ENCODE peak calls at places on chromosomes 4 and X, in seven cellular contexts. M is suprapubic skin, D is fibroblast of the aortic adventitia, E is lower leg skin, A is A549, G is transverse colon, S is kidney. I is an unnamed sample.

GRCh38 chr4:25552580-25553271 is 102.9 kb upstream of the SLC34A2 start:
- DNase-seq in M (no peak), D (no peak), E (no peak), A (peak; percentile 67), G (peak; percentile 53), S (peak; percentile 82), I (peak; percentile 82)

GRCh38 chr4:97150966-97151365 is 992.3 kb downstream of the STPG2 start:
- DNase-seq in M (no peak), D (no peak), E (no peak), A (no peak), G (no peak), S (no peak), I (no peak)

GRCh38 chr4:166493828-166494432 is 620.9 kb downstream of the TLL1 start:
- DNase-seq in M (no peak), D (no peak), E (no peak), A (peak; percentile 17), G (no peak), S (no peak), I (no peak)

GRCh38 chr4:152369903-152370296 is 166.0 kb downstream of the FBXW7 start:
- DNase-seq in M (no peak), D (peak; percentile 48), E (no peak), A (no peak), G (no peak), S (no peak), I (no peak)

GRCh38 chr4:153792007-153792892 is 3.4 kb upstream of the SFRP2 start:
- DNase-seq in M (no peak), D (peak; percentile 22), E (no peak), A (peak; percentile 5), G (peak; percentile 49), S (peak; percentile 73), I (peak; percentile 64)

GRCh38 chrX:12447448-12448154 is 309.3 kb downstream of the FRMPD4 start:
- DNase-seq in M (no peak), D (peak; percentile 90), E (no peak), A (peak; percentile 53), G (no peak), S (no peak), I (no peak)

GRCh38 chr4:98094118-98094517 is 49.2 kb downstream of the STPG2 start:
- DNase-seq in M (no peak), D (no peak), E (no peak), A (no peak), G (no peak), S (no peak), I (no peak)

GRCh38 chrX:80430826-80431501 is 10.7 kb downstream of the TENT5D start:
- DNase-seq in M (no peak), D (peak; percentile 37), E (no peak), A (peak; percentile 16), G (no peak), S (no peak), I (no peak)

GRCh38 chr4:72084587-72085011 is 52.8 kb downstream of the NPFFR2 start:
- DNase-seq in M (no peak), D (no peak), E (no peak), A (no peak), G (no peak), S (no peak), I (no peak)

GRCh38 chr4:60726779-60727178 is 473.3 kb upstream of the ADGRL3 start:
- DNase-seq in M (no peak), D (peak; percentile 31), E (no peak), A (no peak), G (no peak), S (no peak), I (no peak)

GRCh38 chr4:14792702-14793227 is 209.5 kb upstream of the CPEB2 start:
- DNase-seq in M (no peak), D (no peak), E (no peak), A (peak; percentile 13), G (no peak), S (no peak), I (no peak)

GRCh38 chr4:71494539-71494938 is 155.7 kb downstream of the SLC4A4 start:
- DNase-seq in M (no peak), D (no peak), E (no peak), A (peak; percentile 4), G (no peak), S (no peak), I (no peak)

GRCh38 chr4:53507671-53508286 is 83.5 kb downstream of the LNX1 start:
- DNase-seq in M (no peak), D (peak; percentile 98), E (no peak), A (no peak), G (no peak), S (peak; percentile 84), I (no peak)

GRCh38 chr4:1259966-1260365 is 11.0 kb upstream of the CTBP1 start:
- DNase-seq in M (no peak), D (no peak), E (no peak), A (no peak), G (no peak), S (no peak), I (no peak)

GRCh38 chrX:97011540-97011939 is 127.8 kb downstream of the RPA4 start:
- DNase-seq in M (no peak), D (no peak), E (no peak), A (no peak), G (no peak), S (no peak), I (no peak)

GRCh38 chr4:99653921-99654890 is 3.4 kb downstream of the C4orf54 start:
- DNase-seq in M (no peak), D (no peak), E (no peak), A (no peak), G (no peak), S (peak; percentile 48), I (no peak)

GRCh38 chr4:88137112-88137511 is 21.3 kb downstream of the ABCG2 start:
- DNase-seq in M (no peak), D (peak; percentile 44), E (no peak), A (no peak), G (no peak), S (no peak), I (no peak)

GRCh38 chr4:95949808-95950207 is 109.9 kb downstream of the PDHA2 start:
- DNase-seq in M (no peak), D (no peak), E (no peak), A (no peak), G (no peak), S (no peak), I (no peak)

GRCh38 chr4:21901281-21901680 is 47.3 kb downstream of the KCNIP4 start:
- DNase-seq in M (no peak), D (no peak), E (no peak), A (peak; percentile 37), G (no peak), S (no peak), I (no peak)

GRCh38 chr4:336099-336892 is 1.3 kb upstream of the ZNF141 start:
- DNase-seq in M (no peak), D (peak; percentile 2), E (peak; percentile 16), A (no peak), G (peak; percentile 35), S (peak; percentile 82), I (peak; percentile 52)

GRCh38 chr4:125703443-125703842 is 388.7 kb downstream of the FAT4 start:
- DNase-seq in M (no peak), D (peak; percentile 54), E (no peak), A (no peak), G (no peak), S (no peak), I (no peak)

GRCh38 chr4:176566769-176567168 is 226.0 kb downstream of the VEGFC start:
- DNase-seq in M (no peak), D (no peak), E (no peak), A (peak; percentile 25), G (no peak), S (no peak), I (no peak)
- H3K4me3 ChIP-seq in M (no peak overlapping the region), D (no peak overlapping the region), E (no peak overlapping the region), A (no peak overlapping the region), G (no peak overlapping the region), S (no peak overlapping the region), I (no peak overlapping the region)

DNA sequence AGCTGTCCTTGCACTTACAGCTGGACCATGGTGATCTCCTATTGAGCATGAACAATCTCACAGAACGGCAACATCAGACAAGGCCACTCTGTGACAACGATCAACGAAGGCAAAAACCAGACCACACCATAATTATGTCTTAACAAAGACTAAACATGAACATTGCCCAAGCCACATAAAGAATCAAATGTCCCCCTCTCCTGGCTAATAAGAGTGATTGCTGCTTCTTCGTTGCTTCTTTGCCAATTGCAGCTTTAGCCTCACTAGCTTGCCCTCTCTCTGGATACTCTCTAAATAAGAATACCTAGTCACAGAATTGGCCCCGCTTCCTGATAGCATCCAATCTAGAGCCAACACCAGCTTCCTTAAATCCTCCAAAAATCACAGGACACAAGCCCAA is 41.5 kb upstream of the PGRMC1 start:
- DNase-seq in M (no peak), D (peak; percentile 40), E (no peak), A (peak; percentile 30), G (no peak), S (no peak), I (no peak)
- TF ChIP-seq CTCF in M (no peak), D (peak; percentile 33), E (no peak), A (peak; percentile 30), G (no peak), S (no peak), I (no peak)

DNA sequence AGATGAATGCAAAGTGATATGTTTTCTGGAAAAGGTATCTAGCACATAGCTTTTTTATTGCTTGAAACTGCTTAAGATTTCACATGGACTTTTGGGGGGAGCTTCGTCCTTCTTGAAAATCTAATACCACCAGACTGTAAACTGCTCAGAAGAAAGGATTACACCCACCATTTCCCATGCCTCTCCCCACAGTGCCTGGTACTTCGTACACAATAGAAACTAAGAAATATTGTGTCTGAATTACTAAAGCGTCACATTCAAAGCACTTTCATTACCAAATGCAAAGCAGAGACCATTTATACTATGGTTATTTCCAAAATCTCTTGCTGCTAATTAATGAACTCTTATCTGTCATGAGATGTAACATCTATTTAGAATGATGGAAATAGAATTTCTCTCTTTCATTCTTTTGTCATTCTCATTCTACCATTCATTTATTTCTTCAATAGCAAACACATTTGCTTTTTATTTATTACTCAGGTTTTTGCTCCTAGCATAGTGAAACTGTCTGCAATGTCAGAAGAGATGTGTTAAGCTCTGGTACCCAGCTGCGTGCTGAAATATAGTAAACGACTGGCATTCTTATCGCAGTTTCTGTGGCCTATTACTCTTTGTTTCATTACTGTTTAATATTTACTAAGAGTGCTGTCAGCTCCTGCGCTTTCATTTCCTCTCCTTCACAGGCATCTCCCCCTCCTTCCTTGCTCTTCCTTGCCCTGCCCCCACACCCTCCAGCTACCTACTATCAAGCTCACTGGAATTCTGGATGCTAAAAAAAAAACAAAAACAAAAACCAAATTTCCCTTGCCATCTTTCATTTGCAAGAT is 51.4 kb upstream of the RAPGEF2 start:
- DNase-seq in M (no peak), D (no peak), E (no peak), A (no peak), G (no peak), S (no peak), I (no peak)
- H3K4me3 ChIP-seq in M (no peak overlapping the region), D (no peak overlapping the region), E (no peak overlapping the region), A (no peak overlapping the region), G (no peak overlapping the region), S (no peak overlapping the region), I (no peak overlapping the region)

GRCh38 chr4:3075652-3075981 is 1.1 kb downstream of the HTT start:
- DNase-seq in M (no peak), D (peak; percentile 38), E (no peak), A (no peak), G (no peak), S (no peak), I (no peak)

GRCh38 chr4:3071811-3072210 is 2.5 kb downstream of the HTT-AS start:
- DNase-seq in M (no peak), D (peak; percentile 43), E (no peak), A (no peak), G (no peak), S (no peak), I (no peak)

GRCh38 chr4:3074846-3075651 is 568 bp downstream of the HTT start:
- DNase-seq in M (no peak), D (no peak), E (peak; percentile 43), A (peak; percentile 54), G (peak; percentile 64), S (peak; percentile 85), I (peak; percentile 84)

GRCh38 chr4:3073158-3074077 is 920 bp downstream of the HTT-AS start:
- DNase-seq in M (no peak), D (no peak), E (no peak), A (no peak), G (no peak), S (peak; percentile 82), I (peak; percentile 56)

GRCh38 chr4:3074078-3074845 is at the start of the genes HTT and HTT-AS:
- DNase-seq in M (peak; percentile 98), D (peak; percentile 93), E (peak; percentile 94), A (peak; percentile 88), G (peak; percentile 99), S (peak; percentile 99), I (peak; percentile 96)
- TF ChIP-seq CTCF in M (peak; percentile 11), D (peak; percentile 19), E (no peak), A (no peak), G (no peak), S (peak; percentile 5), I (peak; percentile 15)

I was measured in lower lobe of right lung.